ENCODE peak calls at places on chromosomes 16 and 17, in four cellular contexts. X is SK-N-DZ; P is posterior vena cava; Q is stimulated activated CD8-positive, alpha-beta memory T cell treated with anti-CD3 and anti-CD28 coated beads, Interleukin-4, amount 100 ng/mL, for 48 hours. Z is an unnamed sample.

GRCh38 chr16:63617047-63617989 is 1504.5 kb downstream of the CDH11 start:
- DNase-seq in Q (no peak), P (no peak), X (peak), Z (no peak)

GRCh38 chr17:31680126-31680525 is 178.9 kb downstream of the COPRS start:
- DNase-seq in X (no peak), P (no peak), Q (peak), Z (peak)

GRCh38 chr17:74259667-74260524 is 14.1 kb upstream of the DNAI2 start:
- DNase-seq in P (no peak), Q (no peak), X (no peak), Z (no peak)

GRCh38 chr16:35552763-35553162 is 2093.4 kb downstream of the TP53TG3F start:
- DNase-seq in Q (no peak), P (no peak), X (no peak), Z (no peak)

GRCh38 chr17:63774982-63775290 is 966 bp downstream of the DDX42 start:
- DNase-seq in Q (no peak), P (no peak), X (no peak), Z (no peak)

GRCh38 chr16:72270531-72270930 is 98.6 kb upstream of the PMFBP1 start:
- DNase-seq in Q (no peak), P (no peak), X (no peak), Z (no peak)

GRCh38 chr17:67718325-67718941 is 697 bp downstream of the NOL11 start:
- DNase-seq in Q (peak), X (peak), P (no peak), Z (peak)

GRCh38 chr16:50279142-50279865 is 13.0 kb downstream of the ADCY7 start:
- DNase-seq in X (peak), Q (no peak), P (peak), Z (no peak)

GRCh38 chr16:70523013-70523620 is at the start of gene COG4:
- DNase-seq in X (peak), P (peak), Q (peak), Z (peak)

GRCh38 chr17:81519284-81520020 is 6.9 kb upstream of the ACTG1 start:
- DNase-seq in Q (peak), X (no peak), P (no peak), Z (peak)

GRCh38 chr17:66177048-66177447 is 14.9 kb downstream of the CEP112 start:
- DNase-seq in X (no peak), Q (no peak), P (no peak), Z (no peak)

GRCh38 chr17:57284984-57285646 is 28.8 kb downstream of the MSI2 start:
- DNase-seq in Q (peak), X (no peak), P (no peak), Z (peak)

GRCh38 chr17:80146121-80147034 is 550 bp downstream of the EIF4A3 start:
- DNase-seq in X (peak), P (no peak), Q (peak), Z (peak)

Z was measured in activated CD8-positive, alpha-beta T cell treated with anti-CD3 and anti-CD28 coated beads for 36 hours.